ENCODE peak calls at places on chromosomes 6 and 20, in seven cellular contexts. One of them, this sample, is unnamed.
A peak's percentile ranks its signal among the peaks of the same experiment; 100 is the strongest.

GRCh38 chr6:148455225-148455624 is 112.6 kb downstream of the SASH1 start:
- DNase-seq in right atrium auricular region: no peak
- DNase-seq in omental fat pad: no peak
- DNase-seq in GM03348: no peak
- DNase-seq in activated naive CD4-positive, alpha-beta T cell: no peak
- DNase-seq in NCI-H345: no peak
- DNase-seq in effector memory CD4-positive, alpha-beta T cell: no peak
- DNase-seq in this sample: no peak

GRCh38 chr6:82775361-82775760 is 290.3 kb downstream of the UBE3D start:
- DNase-seq in right atrium auricular region: no peak
- DNase-seq in omental fat pad: no peak
- DNase-seq in GM03348: peak; percentile 27
- DNase-seq in activated naive CD4-positive, alpha-beta T cell: no peak
- DNase-seq in NCI-H345: no peak
- DNase-seq in effector memory CD4-positive, alpha-beta T cell: no peak
- DNase-seq in this sample: no peak

GRCh38 chr20:51326241-51326819 is 216.2 kb downstream of the NFATC2 start:
- DNase-seq in right atrium auricular region: no peak
- DNase-seq in omental fat pad: no peak
- DNase-seq in GM03348: peak; percentile 81
- DNase-seq in activated naive CD4-positive, alpha-beta T cell: no peak
- DNase-seq in NCI-H345: peak; percentile 30
- DNase-seq in effector memory CD4-positive, alpha-beta T cell: peak; percentile 34
- DNase-seq in this sample: no peak

GRCh38 chr6:137975058-137975940 is 108.2 kb downstream of the TNFAIP3 start:
- DNase-seq in right atrium auricular region: no peak
- DNase-seq in omental fat pad: no peak
- DNase-seq in GM03348: no peak
- DNase-seq in activated naive CD4-positive, alpha-beta T cell: no peak
- DNase-seq in NCI-H345: no peak
- DNase-seq in effector memory CD4-positive, alpha-beta T cell: peak; percentile 6
- DNase-seq in this sample: no peak

GRCh38 chr6:140809694-140810101 is 1323.0 kb upstream of the GJE1 start:
- DNase-seq in right atrium auricular region: no peak
- DNase-seq in omental fat pad: no peak
- DNase-seq in GM03348: no peak
- DNase-seq in activated naive CD4-positive, alpha-beta T cell: no peak
- DNase-seq in NCI-H345: no peak
- DNase-seq in effector memory CD4-positive, alpha-beta T cell: no peak
- DNase-seq in this sample: no peak

GRCh38 chr20:43766395-43766794 is 39.6 kb upstream of the GTSF1L start:
- DNase-seq in right atrium auricular region: no peak
- DNase-seq in omental fat pad: no peak
- DNase-seq in GM03348: no peak
- DNase-seq in activated naive CD4-positive, alpha-beta T cell: no peak
- DNase-seq in NCI-H345: no peak
- DNase-seq in effector memory CD4-positive, alpha-beta T cell: no peak
- DNase-seq in this sample: no peak

GRCh38 chr6:36840471-36841461 is 1.5 kb upstream of the CPNE5 start:
- DNase-seq in right atrium auricular region: no peak
- DNase-seq in omental fat pad: no peak
- DNase-seq in GM03348: peak; percentile 56
- DNase-seq in activated naive CD4-positive, alpha-beta T cell: no peak
- DNase-seq in NCI-H345: no peak
- DNase-seq in effector memory CD4-positive, alpha-beta T cell: no peak
- DNase-seq in this sample: no peak

GRCh38 chr6:72551470-72551869 is 70.4 kb upstream of the KCNQ5 start:
- DNase-seq in right atrium auricular region: no peak
- DNase-seq in omental fat pad: no peak
- DNase-seq in GM03348: no peak
- DNase-seq in activated naive CD4-positive, alpha-beta T cell: no peak
- DNase-seq in NCI-H345: peak; percentile 24
- DNase-seq in effector memory CD4-positive, alpha-beta T cell: no peak
- DNase-seq in this sample: no peak

GRCh38 chr6:151757506-151757955 is 50.0 kb upstream of the ESR1 start:
- DNase-seq in right atrium auricular region: no peak
- DNase-seq in omental fat pad: no peak
- DNase-seq in GM03348: no peak
- DNase-seq in activated naive CD4-positive, alpha-beta T cell: no peak
- DNase-seq in NCI-H345: no peak
- DNase-seq in effector memory CD4-positive, alpha-beta T cell: no peak
- DNase-seq in this sample: no peak

GRCh38 chr20:56722042-56722441 is 92.9 kb downstream of the TFAP2C start:
- DNase-seq in right atrium auricular region: no peak
- DNase-seq in omental fat pad: no peak
- DNase-seq in GM03348: no peak
- DNase-seq in activated naive CD4-positive, alpha-beta T cell: no peak
- DNase-seq in NCI-H345: no peak
- DNase-seq in effector memory CD4-positive, alpha-beta T cell: no peak
- DNase-seq in this sample: no peak

GRCh38 chr6:96610019-96610418 is 47.1 kb downstream of the FHL5 start:
- DNase-seq in right atrium auricular region: no peak
- DNase-seq in omental fat pad: no peak
- DNase-seq in GM03348: no peak
- DNase-seq in activated naive CD4-positive, alpha-beta T cell: no peak
- DNase-seq in NCI-H345: no peak
- DNase-seq in effector memory CD4-positive, alpha-beta T cell: no peak
- DNase-seq in this sample: no peak

GRCh38 chr6:151763938-151764680 is 43.4 kb upstream of the ESR1 start:
- DNase-seq in right atrium auricular region: peak; percentile 95
- DNase-seq in omental fat pad: peak; percentile 93
- DNase-seq in GM03348: peak; percentile 90
- DNase-seq in activated naive CD4-positive, alpha-beta T cell: peak; percentile 10
- DNase-seq in NCI-H345: no peak
- DNase-seq in effector memory CD4-positive, alpha-beta T cell: no peak
- DNase-seq in this sample: no peak

GRCh38 chr6:158847786-158848185 is 28.6 kb upstream of the EZR start:
- DNase-seq in right atrium auricular region: no peak
- DNase-seq in omental fat pad: no peak
- DNase-seq in GM03348: no peak
- DNase-seq in activated naive CD4-positive, alpha-beta T cell: no peak
- DNase-seq in NCI-H345: no peak
- DNase-seq in effector memory CD4-positive, alpha-beta T cell: no peak
- DNase-seq in this sample: no peak

GRCh38 chr6:582370-582769 is 74.5 kb downstream of the HUS1B start:
- DNase-seq in right atrium auricular region: no peak
- DNase-seq in omental fat pad: no peak
- DNase-seq in GM03348: no peak
- DNase-seq in activated naive CD4-positive, alpha-beta T cell: no peak
- DNase-seq in NCI-H345: no peak
- DNase-seq in effector memory CD4-positive, alpha-beta T cell: no peak
- DNase-seq in this sample: no peak

GRCh38 chr20:49750611-49751396 is 37.1 kb upstream of the B4GALT5 start:
- DNase-seq in right atrium auricular region: no peak
- DNase-seq in omental fat pad: no peak
- DNase-seq in GM03348: no peak
- DNase-seq in activated naive CD4-positive, alpha-beta T cell: no peak
- DNase-seq in NCI-H345: no peak
- DNase-seq in effector memory CD4-positive, alpha-beta T cell: no peak
- DNase-seq in this sample: no peak

GRCh38 chr6:152212437-152212836 is 405.0 kb downstream of the ESR1 start:
- DNase-seq in right atrium auricular region: no peak
- DNase-seq in omental fat pad: no peak
- DNase-seq in GM03348: no peak
- DNase-seq in activated naive CD4-positive, alpha-beta T cell: no peak
- DNase-seq in NCI-H345: no peak
- DNase-seq in effector memory CD4-positive, alpha-beta T cell: no peak
- DNase-seq in this sample: no peak

This sample was measured in DMS153.